ENCODE peak calls at places on chromosome 20, in eight cellular contexts. One of them, this sample, is unnamed.

GRCh38 chr20:25453035-25453810 is 45.8 kb downstream of the GINS1 start:
- DNase-seq in pancreas: no peak
- DNase-seq in mucosa of descending colon: no peak
- DNase-seq in AG04449: no peak
- DNase-seq in bronchial epithelial cell: peak
- DNase-seq in psoas muscle: no peak
- DNase-seq in BJ: no peak
- DNase-seq in brain microvascular endothelial cell: no peak
- DNase-seq in this sample: peak

GRCh38 chr20:60135276-60135675 is 177.1 kb downstream of the CDH26 start:
- DNase-seq in pancreas: no peak
- DNase-seq in mucosa of descending colon: no peak
- DNase-seq in AG04449: no peak
- DNase-seq in bronchial epithelial cell: no peak
- DNase-seq in psoas muscle: no peak
- DNase-seq in BJ: no peak
- DNase-seq in brain microvascular endothelial cell: no peak
- DNase-seq in this sample: no peak

GRCh38 chr20:23622839-23623343 is 14.9 kb downstream of the CST3 start:
- DNase-seq in pancreas: no peak
- DNase-seq in mucosa of descending colon: peak
- DNase-seq in AG04449: peak
- DNase-seq in bronchial epithelial cell: peak
- DNase-seq in psoas muscle: peak
- DNase-seq in BJ: peak
- DNase-seq in brain microvascular endothelial cell: peak
- DNase-seq in this sample: peak

GRCh38 chr20:51661609-51662178 is 106.5 kb downstream of the ATP9A start:
- DNase-seq in pancreas: no peak
- DNase-seq in mucosa of descending colon: no peak
- DNase-seq in AG04449: no peak
- DNase-seq in bronchial epithelial cell: peak
- DNase-seq in psoas muscle: no peak
- DNase-seq in BJ: no peak
- DNase-seq in brain microvascular endothelial cell: no peak
- DNase-seq in this sample: peak

GRCh38 chr20:991850-992249 is 10.3 kb downstream of the RSPO4 start:
- DNase-seq in pancreas: no peak
- DNase-seq in mucosa of descending colon: no peak
- DNase-seq in AG04449: no peak
- DNase-seq in bronchial epithelial cell: no peak
- DNase-seq in psoas muscle: peak
- DNase-seq in BJ: no peak
- DNase-seq in brain microvascular endothelial cell: no peak
- DNase-seq in this sample: no peak

GRCh38 chr20:47768016-47768953 is 17.0 kb downstream of the SULF2 start:
- DNase-seq in pancreas: peak
- DNase-seq in mucosa of descending colon: peak
- DNase-seq in AG04449: no peak
- DNase-seq in bronchial epithelial cell: no peak
- DNase-seq in psoas muscle: no peak
- DNase-seq in BJ: no peak
- DNase-seq in brain microvascular endothelial cell: no peak
- DNase-seq in this sample: no peak

GRCh38 chr20:1321654-1321939 is 7.3 kb downstream of the SDCBP2 start:
- DNase-seq in pancreas: no peak
- DNase-seq in mucosa of descending colon: no peak
- DNase-seq in AG04449: no peak
- DNase-seq in bronchial epithelial cell: no peak
- DNase-seq in psoas muscle: no peak
- DNase-seq in BJ: no peak
- DNase-seq in brain microvascular endothelial cell: no peak
- DNase-seq in this sample: no peak

GRCh38 chr20:24438331-24438730 is 31.1 kb upstream of the SYNDIG1 start:
- DNase-seq in pancreas: no peak
- DNase-seq in mucosa of descending colon: no peak
- DNase-seq in AG04449: no peak
- DNase-seq in bronchial epithelial cell: no peak
- DNase-seq in psoas muscle: no peak
- DNase-seq in BJ: no peak
- DNase-seq in brain microvascular endothelial cell: no peak
- DNase-seq in this sample: no peak

GRCh38 chr20:37305079-37305478 is 15.6 kb downstream of the MANBAL start:
- DNase-seq in pancreas: no peak
- DNase-seq in mucosa of descending colon: no peak
- DNase-seq in AG04449: no peak
- DNase-seq in bronchial epithelial cell: no peak
- DNase-seq in psoas muscle: no peak
- DNase-seq in BJ: no peak
- DNase-seq in brain microvascular endothelial cell: no peak
- DNase-seq in this sample: no peak

GRCh38 chr20:8855315-8855714 is 213.6 kb upstream of the PLCB4 start:
- DNase-seq in pancreas: no peak
- DNase-seq in mucosa of descending colon: no peak
- DNase-seq in AG04449: no peak
- DNase-seq in bronchial epithelial cell: no peak
- DNase-seq in psoas muscle: no peak
- DNase-seq in BJ: no peak
- DNase-seq in brain microvascular endothelial cell: no peak
- DNase-seq in this sample: peak

GRCh38 chr20:45965169-45966002 is 6.6 kb downstream of the ZNF335 start:
- DNase-seq in pancreas: no peak
- DNase-seq in mucosa of descending colon: no peak
- DNase-seq in AG04449: no peak
- DNase-seq in bronchial epithelial cell: no peak
- DNase-seq in psoas muscle: peak
- DNase-seq in BJ: no peak
- DNase-seq in brain microvascular endothelial cell: no peak
- DNase-seq in this sample: no peak

GRCh38 chr20:7264137-7264536 is 496.7 kb downstream of the BMP2 start:
- DNase-seq in pancreas: no peak
- DNase-seq in mucosa of descending colon: no peak
- DNase-seq in AG04449: no peak
- DNase-seq in bronchial epithelial cell: peak
- DNase-seq in psoas muscle: no peak
- DNase-seq in BJ: no peak
- DNase-seq in brain microvascular endothelial cell: no peak
- DNase-seq in this sample: no peak

GRCh38 chr20:2751868-2752630 is 48.4 kb downstream of the CPXM1 start:
- DNase-seq in pancreas: no peak
- DNase-seq in mucosa of descending colon: peak
- DNase-seq in AG04449: no peak
- DNase-seq in bronchial epithelial cell: no peak
- DNase-seq in psoas muscle: no peak
- DNase-seq in BJ: no peak
- DNase-seq in brain microvascular endothelial cell: no peak
- DNase-seq in this sample: no peak

GRCh38 chr20:723756-724155 is 44.5 kb downstream of the SLC52A3 start:
- DNase-seq in pancreas: no peak
- DNase-seq in mucosa of descending colon: no peak
- DNase-seq in AG04449: no peak
- DNase-seq in bronchial epithelial cell: peak
- DNase-seq in psoas muscle: no peak
- DNase-seq in BJ: no peak
- DNase-seq in brain microvascular endothelial cell: no peak
- DNase-seq in this sample: no peak

GRCh38 chr20:21110811-21111210 is 4.7 kb upstream of the LINC00237 start:
- DNase-seq in pancreas: no peak
- DNase-seq in mucosa of descending colon: no peak
- DNase-seq in AG04449: no peak
- DNase-seq in bronchial epithelial cell: no peak
- DNase-seq in psoas muscle: no peak
- DNase-seq in BJ: no peak
- DNase-seq in brain microvascular endothelial cell: no peak
- DNase-seq in this sample: no peak

GRCh38 chr20:19992996-19993908 is 23.9 kb upstream of the NAA20 start:
- DNase-seq in pancreas: peak
- DNase-seq in mucosa of descending colon: no peak
- DNase-seq in AG04449: peak
- DNase-seq in bronchial epithelial cell: peak
- DNase-seq in psoas muscle: no peak
- DNase-seq in BJ: peak
- DNase-seq in brain microvascular endothelial cell: peak
- DNase-seq in this sample: peak

GRCh38 chr20:37142708-37143107 is 36.4 kb upstream of the RPN2 start:
- DNase-seq in pancreas: no peak
- DNase-seq in mucosa of descending colon: no peak
- DNase-seq in AG04449: no peak
- DNase-seq in bronchial epithelial cell: peak
- DNase-seq in psoas muscle: no peak
- DNase-seq in BJ: peak
- DNase-seq in brain microvascular endothelial cell: no peak
- DNase-seq in this sample: no peak

GRCh38 chr20:36268501-36269342 is 32.4 kb downstream of the AAR2 start:
- DNase-seq in pancreas: no peak
- DNase-seq in mucosa of descending colon: no peak
- DNase-seq in AG04449: no peak
- DNase-seq in bronchial epithelial cell: no peak
- DNase-seq in psoas muscle: peak
- DNase-seq in BJ: no peak
- DNase-seq in brain microvascular endothelial cell: no peak
- DNase-seq in this sample: no peak

DNA sequence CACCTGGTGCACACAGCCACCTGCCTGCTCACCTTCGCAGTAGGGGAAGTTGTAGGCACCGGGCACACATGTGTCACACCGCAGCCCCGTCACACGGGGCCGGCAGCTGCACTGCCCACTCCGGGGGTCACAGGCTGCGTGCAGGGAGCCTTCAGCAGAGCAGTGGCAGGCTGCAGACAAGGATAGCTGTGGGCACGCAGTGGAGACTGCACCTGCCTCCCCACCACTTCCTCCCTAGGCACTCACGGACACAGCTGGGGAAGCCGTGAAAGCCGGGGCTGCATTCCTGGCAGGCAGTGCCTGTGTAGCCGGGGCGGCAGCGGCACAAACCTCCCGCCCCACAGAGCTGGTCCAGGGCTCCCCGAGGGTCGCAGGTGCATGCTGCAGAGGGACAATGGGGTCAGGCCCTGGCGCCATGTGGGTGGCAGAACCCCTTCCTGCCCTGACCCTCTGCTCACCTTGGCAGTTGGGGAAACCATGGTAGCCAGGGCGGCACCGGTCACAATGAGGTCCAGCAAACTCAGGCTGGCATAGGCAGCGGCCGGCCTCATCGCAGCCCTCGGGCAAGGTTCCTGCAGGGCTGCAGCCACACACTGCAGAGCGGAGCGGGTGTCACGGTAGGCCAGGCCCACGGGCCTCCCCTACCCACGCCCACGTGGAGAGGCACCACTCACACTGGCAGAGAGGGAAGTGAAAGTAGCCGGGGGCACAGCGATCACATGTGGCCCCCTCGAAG is 29.4 kb downstream of the LAMA5 start:
- DNase-seq in pancreas: no peak
- DNase-seq in mucosa of descending colon: no peak
- DNase-seq in AG04449: no peak
- DNase-seq in bronchial epithelial cell: no peak
- DNase-seq in psoas muscle: no peak
- DNase-seq in BJ: no peak
- DNase-seq in brain microvascular endothelial cell: no peak
- DNase-seq in this sample: no peak
- H3K4me3 ChIP-seq in pancreas: no peak
- H3K4me3 ChIP-seq in mucosa of descending colon: no peak
- H3K4me3 ChIP-seq in AG04449: no peak
- H3K4me3 ChIP-seq in bronchial epithelial cell: no peak
- H3K4me3 ChIP-seq in psoas muscle: no peak
- H3K4me3 ChIP-seq in BJ: no peak
- H3K4me3 ChIP-seq in brain microvascular endothelial cell: no peak
- H3K4me3 ChIP-seq in this sample: no peak

DNA sequence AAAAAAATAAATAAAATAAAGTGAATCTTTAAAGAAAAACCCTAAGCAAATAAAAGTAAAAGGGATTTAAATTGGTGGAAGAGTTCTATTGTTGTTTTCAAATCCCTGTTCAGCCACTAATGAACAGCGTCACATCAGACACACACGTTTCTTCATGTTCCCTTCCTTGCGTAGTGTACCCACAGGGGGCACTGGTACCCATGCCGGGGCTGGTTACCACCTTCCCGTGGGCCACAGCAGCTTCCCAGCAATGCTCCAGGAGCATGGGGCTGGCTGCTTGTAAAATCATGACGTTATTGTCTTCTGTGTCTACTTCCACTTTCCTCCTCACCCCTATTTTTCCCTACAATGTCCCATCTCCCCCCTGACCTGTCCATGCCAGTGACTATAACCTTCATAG is 988.7 kb downstream of the KIF16B start:
- DNase-seq in pancreas: no peak
- DNase-seq in mucosa of descending colon: no peak
- DNase-seq in AG04449: no peak
- DNase-seq in bronchial epithelial cell: no peak
- DNase-seq in psoas muscle: no peak
- DNase-seq in BJ: no peak
- DNase-seq in brain microvascular endothelial cell: no peak
- DNase-seq in this sample: no peak
- TF ChIP-seq CTCF in pancreas: no peak
- TF ChIP-seq CTCF in mucosa of descending colon: no peak
- TF ChIP-seq CTCF in AG04449: no peak
- TF ChIP-seq CTCF in bronchial epithelial cell: no peak
- TF ChIP-seq CTCF in psoas muscle: no peak
- TF ChIP-seq CTCF in BJ: no peak
- TF ChIP-seq CTCF in brain microvascular endothelial cell: no peak
- TF ChIP-seq CTCF in this sample: no peak

GRCh38 chr20:53984781-53985518 is 85.4 kb downstream of the BCAS1 start:
- DNase-seq in pancreas: no peak
- DNase-seq in mucosa of descending colon: no peak
- DNase-seq in AG04449: no peak
- DNase-seq in bronchial epithelial cell: peak
- DNase-seq in psoas muscle: no peak
- DNase-seq in BJ: no peak
- DNase-seq in brain microvascular endothelial cell: no peak
- DNase-seq in this sample: peak
- H3K4me3 ChIP-seq in pancreas: no peak
- H3K4me3 ChIP-seq in mucosa of descending colon: no peak
- H3K4me3 ChIP-seq in AG04449: no peak
- H3K4me3 ChIP-seq in bronchial epithelial cell: no peak
- H3K4me3 ChIP-seq in psoas muscle: no peak
- H3K4me3 ChIP-seq in BJ: no peak
- H3K4me3 ChIP-seq in brain microvascular endothelial cell: no peak
- H3K4me3 ChIP-seq in this sample: no peak

GRCh38 chr20:4090756-4091331 is 75.5 kb upstream of the RNF24 start:
- DNase-seq in pancreas: no peak
- DNase-seq in mucosa of descending colon: no peak
- DNase-seq in AG04449: peak
- DNase-seq in bronchial epithelial cell: no peak
- DNase-seq in psoas muscle: no peak
- DNase-seq in BJ: no peak
- DNase-seq in brain microvascular endothelial cell: peak
- DNase-seq in this sample: peak

GRCh38 chr20:4091332-4092135 is 76.2 kb upstream of the RNF24 start:
- DNase-seq in pancreas: peak
- DNase-seq in mucosa of descending colon: peak
- DNase-seq in AG04449: no peak
- DNase-seq in bronchial epithelial cell: peak
- DNase-seq in psoas muscle: peak
- DNase-seq in BJ: no peak
- DNase-seq in brain microvascular endothelial cell: peak
- DNase-seq in this sample: peak

GRCh38 chr20:4086771-4087677 is 71.7 kb upstream of the RNF24 start:
- DNase-seq in pancreas: no peak
- DNase-seq in mucosa of descending colon: no peak
- DNase-seq in AG04449: no peak
- DNase-seq in bronchial epithelial cell: no peak
- DNase-seq in psoas muscle: no peak
- DNase-seq in BJ: no peak
- DNase-seq in brain microvascular endothelial cell: no peak
- DNase-seq in this sample: peak

GRCh38 chr20:4087923-4088322 is 72.6 kb upstream of the RNF24 start:
- DNase-seq in pancreas: no peak
- DNase-seq in mucosa of descending colon: no peak
- DNase-seq in AG04449: no peak
- DNase-seq in bronchial epithelial cell: peak
- DNase-seq in psoas muscle: no peak
- DNase-seq in BJ: no peak
- DNase-seq in brain microvascular endothelial cell: peak
- DNase-seq in this sample: no peak

GRCh38 chr20:4088766-4089165 is 73.4 kb upstream of the RNF24 start:
- DNase-seq in pancreas: no peak
- DNase-seq in mucosa of descending colon: no peak
- DNase-seq in AG04449: no peak
- DNase-seq in bronchial epithelial cell: no peak
- DNase-seq in psoas muscle: no peak
- DNase-seq in BJ: no peak
- DNase-seq in brain microvascular endothelial cell: no peak
- DNase-seq in this sample: no peak
- TF ChIP-seq CTCF in pancreas: no peak
- TF ChIP-seq CTCF in mucosa of descending colon: no peak
- TF ChIP-seq CTCF in AG04449: no peak
- TF ChIP-seq CTCF in bronchial epithelial cell: no peak
- TF ChIP-seq CTCF in psoas muscle: no peak
- TF ChIP-seq CTCF in BJ: no peak
- TF ChIP-seq CTCF in brain microvascular endothelial cell: no peak
- TF ChIP-seq CTCF in this sample: no peak

This sample was measured in fibroblast of the aortic adventitia.